ENCODE peak calls at places on chromosomes 1 and 21, in seven cellular contexts. U is activated T-cell treated with anti-CD3 and anti-CD28 coated beads, Interleukin-2, amount 50 U/mL, for 1 hour; M is RCC 7860; X is NCI-H2029; A is stimulated activated naive CD8-positive, alpha-beta T cell treated with anti-CD3 and anti-CD28 coated beads, Interleukin-15, amount 100 ng/mL, for 72 hours; R is activated naive CD4-positive, alpha-beta T cell; D is HT1080. B is an unnamed sample.

GRCh38 chr1:15310544-15310943 is 63.5 kb downstream of the FHAD1 start:
- DNase-seq in U (no peak), M (no peak), X (no peak), A (no peak), R (no peak), D (no peak), B (no peak)

GRCh38 chr1:204283711-204284651 is 70.2 kb upstream of the GOLT1A start:
- DNase-seq in U (no peak), M (no peak), X (no peak), A (no peak), R (no peak), D (no peak), B (no peak)

GRCh38 chr1:203717120-203717519 is 47.9 kb upstream of the LAX1 start:
- DNase-seq in U (no peak), M (no peak), X (no peak), A (no peak), R (no peak), D (no peak), B (no peak)

GRCh38 chr1:36349241-36349671 is 25.8 kb upstream of the EVA1B start:
- DNase-seq in U (no peak), M (peak; percentile 53), X (no peak), A (no peak), R (no peak), D (peak; percentile 85), B (no peak)

GRCh38 chr1:218315638-218316037 is 29.5 kb upstream of the TGFB2 start:
- DNase-seq in U (no peak), M (no peak), X (no peak), A (no peak), R (no peak), D (no peak), B (no peak)

GRCh38 chr1:95223110-95223509 is 10.9 kb upstream of the RWDD3 start:
- DNase-seq in U (no peak), M (no peak), X (no peak), A (no peak), R (no peak), D (no peak), B (no peak)

GRCh38 chr1:240004086-240004749 is 87.5 kb upstream of the FMN2 start:
- DNase-seq in U (no peak), M (no peak), X (no peak), A (no peak), R (no peak), D (no peak), B (no peak)

GRCh38 chr1:160868141-160868540 is 5.5 kb upstream of the CD244 start:
- DNase-seq in U (no peak), M (no peak), X (no peak), A (no peak), R (no peak), D (no peak), B (no peak)

GRCh38 chr1:64623750-64624445 is 121.0 kb upstream of the RAVER2 start:
- DNase-seq in U (no peak), M (peak; percentile 89), X (peak; percentile 57), A (peak; percentile 7), R (no peak), D (peak; percentile 84), B (no peak)

GRCh38 chr1:88488277-88488676 is 195.8 kb upstream of the PKN2 start:
- DNase-seq in U (no peak), M (no peak), X (no peak), A (no peak), R (no peak), D (peak; percentile 29), B (peak; percentile 13)

GRCh38 chr1:41452704-41453350 is 31.7 kb downstream of the EDN2 start:
- DNase-seq in U (no peak), M (no peak), X (no peak), A (no peak), R (no peak), D (no peak), B (no peak)

GRCh38 chr1:194114288-194114687 is 927.9 kb upstream of the B3GALT2 start:
- DNase-seq in U (no peak), M (no peak), X (no peak), A (no peak), R (no peak), D (no peak), B (no peak)

GRCh38 chr1:67801903-67802302 is 31.4 kb downstream of the GNG12 start:
- DNase-seq in U (no peak), M (peak; percentile 96), X (no peak), A (no peak), R (no peak), D (no peak), B (no peak)

GRCh38 chr1:14794136-14794768 is 195.8 kb downstream of the KAZN start:
- DNase-seq in U (no peak), M (no peak), X (no peak), A (no peak), R (no peak), D (no peak), B (no peak)

GRCh38 chr1:243493156-243494129 is 237.6 kb downstream of the SDCCAG8 start:
- DNase-seq in U (no peak), M (no peak), X (no peak), A (no peak), R (no peak), D (no peak), B (no peak)

GRCh38 chr1:167463856-167464565 is 54.3 kb downstream of the CD247 start:
- DNase-seq in U (no peak), M (no peak), X (no peak), A (no peak), R (no peak), D (no peak), B (no peak)

GRCh38 chr21:14046401-14046800 is 164.4 kb downstream of the LIPI start:
- DNase-seq in U (no peak), M (no peak), X (no peak), A (no peak), R (no peak), D (no peak), B (no peak)

GRCh38 chr1:80779278-80779677 is 1021.5 kb upstream of the ADGRL2 start:
- DNase-seq in U (no peak), M (no peak), X (no peak), A (no peak), R (no peak), D (no peak), B (no peak)

GRCh38 chr1:20399196-20399595 is 86.8 kb downstream of the CAMK2N1 start:
- DNase-seq in U (no peak), M (no peak), X (no peak), A (no peak), R (no peak), D (no peak), B (no peak)

GRCh38 chr1:173140733-173141132 is 66.4 kb downstream of the TNFSF4 start:
- DNase-seq in U (no peak), M (no peak), X (no peak), A (no peak), R (no peak), D (no peak), B (no peak)

GRCh38 chr1:172742599-172743500 is 83.9 kb downstream of the FASLG start:
- DNase-seq in U (no peak), M (peak; percentile 29), X (no peak), A (no peak), R (no peak), D (peak; percentile 42), B (no peak)

GRCh38 chr1:168202941-168203654 is 22.7 kb upstream of the SFT2D2 start:
- DNase-seq in U (no peak), M (no peak), X (no peak), A (no peak), R (no peak), D (peak; percentile 31), B (no peak)

GRCh38 chr1:111242805-111243523 is 15.5 kb downstream of the CHI3L2 start:
- DNase-seq in U (no peak), M (no peak), X (no peak), A (no peak), R (no peak), D (no peak), B (no peak)

GRCh38 chr1:3742439-3743298 is 9.6 kb upstream of the CCDC27 start:
- DNase-seq in U (no peak), M (no peak), X (no peak), A (no peak), R (no peak), D (no peak), B (no peak)

GRCh38 chr1:22143065-22143514 is at the start of gene WNT4:
- DNase-seq in U (peak; percentile 49), M (peak; percentile 9), X (no peak), A (no peak), R (no peak), D (no peak), B (no peak)

GRCh38 chr1:165290143-165290542 is 66.4 kb downstream of the LMX1A start:
- DNase-seq in U (no peak), M (no peak), X (no peak), A (no peak), R (no peak), D (no peak), B (no peak)

GRCh38 chr1:84406209-84406917 is 8.1 kb downstream of the DNASE2B start:
- DNase-seq in U (no peak), M (peak; percentile 81), X (no peak), A (no peak), R (no peak), D (peak; percentile 74), B (peak; percentile 70)

GRCh38 chr1:232856556-232856955 is 51.3 kb downstream of the MAP10 start:
- DNase-seq in U (no peak), M (no peak), X (no peak), A (no peak), R (no peak), D (no peak), B (no peak)

GRCh38 chr1:20440785-20441200 is 45.2 kb downstream of the CAMK2N1 start:
- DNase-seq in U (peak; percentile 38), M (peak; percentile 37), X (no peak), A (peak; percentile 37), R (no peak), D (peak; percentile 69), B (no peak)

GRCh38 chr1:55747285-55747890 is 532.2 kb upstream of the USP24 start:
- DNase-seq in U (no peak), M (no peak), X (no peak), A (no peak), R (no peak), D (no peak), B (no peak)

GRCh38 chr1:92792340-92792782 is 7.5 kb upstream of the EVI5 start:
- DNase-seq in U (no peak), M (no peak), X (peak; percentile 23), A (no peak), R (no peak), D (peak; percentile 17), B (no peak)

GRCh38 chr1:202700061-202700460 is 10.2 kb downstream of the SYT2 start:
- DNase-seq in U (no peak), M (no peak), X (no peak), A (no peak), R (no peak), D (no peak), B (no peak)

GRCh38 chr21:35019631-35020032 is 29.5 kb downstream of the RUNX1 start:
- DNase-seq in U (no peak), M (peak; percentile 84), X (no peak), A (no peak), R (no peak), D (no peak), B (no peak)

GRCh38 chr1:98046031-98046641 is 125.3 kb upstream of the DPYD start:
- DNase-seq in U (peak; percentile 25), M (no peak), X (peak; percentile 34), A (peak; percentile 20), R (no peak), D (peak; percentile 52), B (no peak)

GRCh38 chr1:50266509-50266908 is 156.7 kb downstream of the DMRTA2 start:
- DNase-seq in U (no peak), M (no peak), X (no peak), A (peak; percentile 26), R (no peak), D (no peak), B (no peak)

GRCh38 chr1:29688477-29689365 is 452.4 kb downstream of the PTPRU start:
- DNase-seq in U (no peak), M (peak; percentile 75), X (no peak), A (no peak), R (no peak), D (peak; percentile 98), B (no peak)

GRCh38 chr1:172286629-172287076 is 133.8 kb upstream of the C1orf105 start:
- DNase-seq in U (no peak), M (peak; percentile 56), X (no peak), A (no peak), R (no peak), D (peak; percentile 63), B (no peak)

GRCh38 chr1:158124999-158125398 is 55.7 kb upstream of the CD1D start:
- DNase-seq in U (peak; percentile 67), M (peak; percentile 89), X (peak; percentile 94), A (peak; percentile 67), R (peak; percentile 13), D (peak; percentile 94), B (peak; percentile 78)

B was measured in LNCaP clone FGC.